ENCODE peak calls at places on chromosomes 12 and 14, in five cellular contexts. T is sigmoid colon, W is K562, J is PC-3, R is endodermal cell. P is an unnamed sample.

GRCh38 chr14:26963696-26964095 is 365.9 kb upstream of the NOVA1 start:
- DNase-seq in W (no peak), R (no peak), J (peak; percentile 6), T (peak; percentile 65), P (no peak)

GRCh38 chr12:38159591-38160317 is 156.8 kb upstream of the ALG10B start:
- DNase-seq in J (no peak), W (no peak), T (no peak), R (no peak), P (no peak)

GRCh38 chr12:59580050-59580449 is 15.8 kb upstream of the SLC16A7 start:
- DNase-seq in W (no peak), T (no peak), R (no peak), J (no peak), P (no peak)

GRCh38 chr12:48890657-48891418 is 25.2 kb upstream of the RND1 start:
- DNase-seq in R (peak; percentile 99), W (peak; percentile 84), J (peak; percentile 82), T (peak; percentile 88), P (no peak)

GRCh38 chr12:19192709-19193108 is 63.2 kb downstream of the PLEKHA5 start:
- DNase-seq in R (no peak), T (no peak), W (no peak), J (no peak), P (no peak)

GRCh38 chr12:32988982-32989381 is 92.4 kb upstream of the PKP2 start:
- DNase-seq in T (no peak), R (no peak), J (peak; percentile 32), W (no peak), P (no peak)

GRCh38 chr14:39109893-39110715 is 4.0 kb upstream of the GEMIN2 start:
- DNase-seq in T (no peak), W (peak; percentile 23), J (no peak), R (no peak), P (no peak)

GRCh38 chr12:116133149-116133548 is 144.3 kb downstream of the MED13L start:
- DNase-seq in T (no peak), J (peak; percentile 43), R (no peak), W (no peak), P (no peak)

GRCh38 chr12:74043343-74043742 is 494.3 kb upstream of the ATXN7L3B start:
- DNase-seq in R (no peak), W (no peak), J (peak; percentile 99), T (no peak), P (no peak)

GRCh38 chr12:114361545-114361944 is 44.4 kb downstream of the TBX5 start:
- DNase-seq in W (no peak), R (peak; percentile 76), T (no peak), J (no peak), P (no peak)

GRCh38 chr12:66036317-66036716 is 94.2 kb downstream of the LLPH start:
- DNase-seq in R (no peak), T (no peak), J (peak; percentile 93), W (no peak), P (no peak)

GRCh38 chr12:57476993-57477709 is 2.5 kb downstream of the ARHGAP9 start:
- DNase-seq in R (no peak), W (no peak), T (no peak), J (no peak), P (no peak)
- H3K4me1 ChIP-seq in R (no peaks in the 10 kb centered on the region), W (peaks cover 39% of the 10 kb centered on the region), T (no peaks in the 10 kb centered on the region), J (no peaks in the 10 kb centered on the region), P (peaks cover 2% of the 10 kb centered on the region)

GRCh38 chr14:61718039-61718438 is 22.7 kb downstream of the HIF1A start:
- DNase-seq in R (no peak), T (no peak), W (no peak), J (no peak), P (no peak)
- H3K4me1 ChIP-seq in R (peaks cover 18% of the 10 kb centered on the region), T (no peaks in the 10 kb centered on the region), W (no peaks in the 10 kb centered on the region), J (peaks cover 50% of the 10 kb centered on the region), P (peaks cover 5% of the 10 kb centered on the region)

DNA sequence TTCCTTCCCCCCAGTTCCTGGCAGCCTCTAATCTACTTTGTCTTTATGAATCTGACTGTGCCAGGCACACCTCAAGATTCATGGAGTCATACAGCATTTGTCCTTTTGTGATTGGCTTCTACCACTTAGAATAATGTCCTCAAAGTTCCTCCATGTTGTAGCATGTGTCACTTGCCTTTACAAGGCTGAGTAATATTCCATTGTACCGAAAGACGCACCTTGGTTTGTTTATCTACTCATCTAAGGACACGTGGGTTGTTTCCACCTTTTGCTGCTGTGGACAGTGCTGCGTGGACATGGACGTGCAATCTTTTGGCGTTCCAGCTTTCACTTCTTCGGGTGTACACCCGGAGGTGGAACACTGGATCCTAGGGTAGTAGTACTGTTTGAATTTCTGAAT is 33.5 kb downstream of the ANAPC7 start:
- DNase-seq in T (no peak), R (no peak), W (no peak), J (no peak), P (no peak)
- H3K4me1 ChIP-seq in T (no peaks in the 10 kb centered on the region), R (no peaks in the 10 kb centered on the region), W (no peaks in the 10 kb centered on the region), J (no peaks in the 10 kb centered on the region), P (no peaks in the 10 kb centered on the region)

GRCh38 chr14:94599656-94600004 is 12.6 kb upstream of the SERPINA3 start:
- DNase-seq in J (no peak), R (no peak), W (no peak), T (peak; percentile 59), P (no peak)

GRCh38 chr14:94596361-94596760 is 15.1 kb downstream of the SERPINA5 start:
- DNase-seq in T (no peak), R (no peak), W (no peak), J (no peak), P (no peak)

GRCh38 chr14:94598816-94599655 is 13.2 kb upstream of the SERPINA3 start:
- DNase-seq in W (no peak), R (peak; percentile 70), J (peak; percentile 87), T (peak; percentile 93), P (no peak)

GRCh38 chr14:94598506-94598815 is 13.7 kb upstream of the SERPINA3 start:
- DNase-seq in T (no peak), R (no peak), W (no peak), J (no peak), P (no peak)

GRCh38 chr14:94597788-94598187 is 14.4 kb upstream of the SERPINA3 start:
- DNase-seq in R (no peak), W (no peak), J (no peak), T (no peak), P (no peak)
- H3K4me1 ChIP-seq in R (peaks cover 12% of the 10 kb centered on the region), W (no peaks in the 10 kb centered on the region), J (peaks cover 36% of the 10 kb centered on the region), T (no peaks in the 10 kb centered on the region), P (peaks cover 6% of the 10 kb centered on the region)

GRCh38 chr12:56224102-56224701 is at the start of gene NABP2:
- DNase-seq in T (peak; percentile 99), W (peak; percentile 99), J (peak; percentile 99), R (peak; percentile 100), P (peak; percentile 96)
- H3K4me1 ChIP-seq in T (no peaks in the 10 kb centered on the region), W (peaks cover 26% of the 10 kb centered on the region), J (peaks cover 22% of the 10 kb centered on the region), R (peaks cover 5% of the 10 kb centered on the region), P (peaks cover 2% of the 10 kb centered on the region)

GRCh38 chr12:119676022-119676421 is 8.1 kb downstream of the PRKAB1 start:
- DNase-seq in T (no peak), R (no peak), W (no peak), J (no peak), P (no peak)

GRCh38 chr12:119676573-119676972 is 8.6 kb downstream of the PRKAB1 start:
- DNase-seq in J (no peak), T (no peak), W (peak; percentile 40), R (no peak), P (no peak)

GRCh38 chr12:119679490-119679889 is 11.6 kb downstream of the PRKAB1 start:
- DNase-seq in T (no peak), J (no peak), W (no peak), R (peak; percentile 48), P (no peak)

GRCh38 chr12:119679081-119679480 is 11.1 kb downstream of the PRKAB1 start:
- DNase-seq in W (no peak), J (no peak), R (peak; percentile 85), T (no peak), P (no peak)

DNA sequence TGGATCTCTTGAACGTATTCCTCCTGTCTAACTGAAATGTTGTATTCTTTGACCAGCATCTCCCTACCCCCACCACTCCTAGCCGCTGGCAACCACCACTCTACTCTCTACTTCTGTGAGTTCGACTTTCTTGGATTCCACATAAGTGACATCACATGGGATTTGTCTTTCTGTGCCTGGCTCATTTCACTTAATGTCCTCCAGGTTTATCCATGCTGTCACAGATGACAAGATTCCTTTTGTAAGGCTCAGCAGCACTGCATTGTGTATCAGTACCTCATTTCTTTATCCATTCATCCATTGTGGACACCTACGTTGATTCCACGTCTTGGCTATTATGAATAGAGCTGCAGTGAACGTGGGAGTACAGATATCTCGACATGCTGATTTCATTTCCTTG is 10.5 kb downstream of the PRKAB1 start:
- DNase-seq in R (no peak), T (no peak), W (no peak), J (no peak), P (no peak)
- H3K4me1 ChIP-seq in R (no peaks in the 10 kb centered on the region), T (no peaks in the 10 kb centered on the region), W (peaks cover 2% of the 10 kb centered on the region), J (peaks cover 22% of the 10 kb centered on the region), P (no peaks in the 10 kb centered on the region)

GRCh38 chr12:29795715-29796114 is 12.0 kb upstream of the TMTC1 start:
- DNase-seq in T (no peak), W (no peak), R (peak; percentile 65), J (no peak), P (no peak)

GRCh38 chr12:29797565-29798360 is 14.0 kb upstream of the TMTC1 start:
- DNase-seq in J (no peak), R (no peak), W (no peak), T (no peak), P (no peak)

GRCh38 chr12:29794869-29795268 is 11.1 kb upstream of the TMTC1 start:
- DNase-seq in J (peak; percentile 72), T (no peak), R (no peak), W (no peak), P (no peak)

GRCh38 chr12:29799591-29799990 is 15.8 kb upstream of the TMTC1 start:
- DNase-seq in T (no peak), W (no peak), R (no peak), J (no peak), P (no peak)

GRCh38 chr12:29796823-29797263 is 13.1 kb upstream of the TMTC1 start:
- DNase-seq in J (peak; percentile 98), W (no peak), R (no peak), T (peak; percentile 71), P (no peak)
- H3K4me1 ChIP-seq in J (peaks cover 24% of the 10 kb centered on the region), W (no peaks in the 10 kb centered on the region), R (peaks cover 2% of the 10 kb centered on the region), T (no peaks in the 10 kb centered on the region), P (no peaks in the 10 kb centered on the region)

GRCh38 chr12:13211859-13212664 is 15.5 kb downstream of the EMP1 start:
- DNase-seq in R (peak; percentile 93), J (peak; percentile 77), T (peak; percentile 76), W (peak; percentile 62), P (no peak)
- H3K4me1 ChIP-seq in R (no peaks in the 10 kb centered on the region), J (peaks cover 49% of the 10 kb centered on the region), T (no peaks in the 10 kb centered on the region), W (no peaks in the 10 kb centered on the region), P (peaks cover 3% of the 10 kb centered on the region)

DNA sequence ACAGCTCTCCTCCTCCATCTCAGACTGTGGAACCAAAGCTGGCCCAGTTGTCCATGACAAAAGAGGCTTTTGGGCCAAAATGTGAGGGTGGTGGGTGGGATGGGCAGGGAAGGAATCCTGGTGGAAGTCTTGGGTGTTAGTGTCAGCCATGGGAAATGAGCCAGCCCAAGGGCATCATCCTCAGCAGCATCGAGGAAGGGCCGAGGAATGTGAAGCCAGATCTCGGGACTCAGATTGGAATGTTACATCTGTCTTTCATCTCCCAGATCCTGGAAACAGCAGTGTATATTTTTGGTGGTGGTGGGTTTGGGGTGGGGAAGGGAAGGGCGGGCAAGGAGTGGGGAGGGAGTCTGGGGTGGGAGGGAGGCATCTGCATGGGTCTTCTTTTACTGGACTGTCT is 11.8 kb upstream of the TAMALIN start:
- DNase-seq in T (no peak), W (no peak), J (no peak), R (no peak), P (no peak)
- H3K4me1 ChIP-seq in T (no peaks in the 10 kb centered on the region), W (no peaks in the 10 kb centered on the region), J (no peaks in the 10 kb centered on the region), R (no peaks in the 10 kb centered on the region), P (no peaks in the 10 kb centered on the region)

P was measured in iPS DF 6.9.